ENCODE peak calls at places on chromosomes 12 and 14, in five cellular contexts. One of them, this sample, is unnamed.

GRCh38 chr14:40733206-40733605 is 873.5 kb upstream of the LRFN5 start:
- DNase-seq in K562: no peak
- DNase-seq in IMR-90: no peak
- DNase-seq in SK-N-SH: no peak
- DNase-seq in A549: no peak
- DNase-seq in this sample: no peak

GRCh38 chr14:95056476-95056875 is 100.9 kb downstream of the DICER1 start:
- DNase-seq in K562: no peak
- DNase-seq in A549: no peak
- DNase-seq in SK-N-SH: no peak
- DNase-seq in IMR-90: no peak
- DNase-seq in this sample: no peak

GRCh38 chr12:3275171-3276041 is 198.2 kb downstream of the TSPAN9 start:
- DNase-seq in SK-N-SH: peak
- DNase-seq in IMR-90: peak
- DNase-seq in K562: peak
- DNase-seq in A549: peak
- DNase-seq in this sample: no peak

GRCh38 chr14:99571303-99571986 is 32.6 kb downstream of the CCDC85C start:
- DNase-seq in IMR-90: no peak
- DNase-seq in SK-N-SH: no peak
- DNase-seq in K562: no peak
- DNase-seq in A549: no peak
- DNase-seq in this sample: no peak

GRCh38 chr12:116346222-116346621 is 68.7 kb upstream of the MED13L start:
- DNase-seq in K562: peak
- DNase-seq in IMR-90: no peak
- DNase-seq in A549: no peak
- DNase-seq in SK-N-SH: peak
- DNase-seq in this sample: no peak

GRCh38 chr14:37623552-37623951 is 28.1 kb downstream of the TTC6 start:
- DNase-seq in K562: no peak
- DNase-seq in A549: peak
- DNase-seq in IMR-90: peak
- DNase-seq in SK-N-SH: no peak
- DNase-seq in this sample: no peak

GRCh38 chr12:87363497-87364084 is 665.6 kb downstream of the C12orf50 start:
- DNase-seq in IMR-90: no peak
- DNase-seq in SK-N-SH: no peak
- DNase-seq in K562: no peak
- DNase-seq in A549: no peak
- DNase-seq in this sample: no peak

GRCh38 chr14:95044463-95045254 is 112.7 kb downstream of the DICER1 start:
- DNase-seq in SK-N-SH: no peak
- DNase-seq in A549: no peak
- DNase-seq in IMR-90: no peak
- DNase-seq in K562: peak
- DNase-seq in this sample: no peak

GRCh38 chr14:90424686-90425255 is 27.9 kb downstream of the CALM1 start:
- DNase-seq in IMR-90: no peak
- DNase-seq in SK-N-SH: no peak
- DNase-seq in A549: no peak
- DNase-seq in K562: no peak
- DNase-seq in this sample: no peak

GRCh38 chr12:131915000-131915689 is 13.9 kb upstream of the PUS1 start:
- DNase-seq in K562: no peak
- DNase-seq in IMR-90: no peak
- DNase-seq in A549: no peak
- DNase-seq in SK-N-SH: no peak
- DNase-seq in this sample: no peak

GRCh38 chr12:1533602-1534304 is 60.6 kb downstream of the FBXL14 start:
- DNase-seq in IMR-90: peak
- DNase-seq in SK-N-SH: no peak
- DNase-seq in A549: no peak
- DNase-seq in K562: no peak
- DNase-seq in this sample: peak
- TF ChIP-seq RCOR1 in IMR-90: no peak
- TF ChIP-seq RCOR1 in SK-N-SH: no peak
- TF ChIP-seq RCOR1 in A549: no peak
- TF ChIP-seq RCOR1 in K562: no peak
- TF ChIP-seq RCOR1 in this sample: no peak

GRCh38 chr12:104784592-104784991 is 173.5 kb downstream of the SLC41A2 start:
- DNase-seq in SK-N-SH: no peak
- DNase-seq in K562: no peak
- DNase-seq in IMR-90: peak
- DNase-seq in A549: no peak
- DNase-seq in this sample: no peak
- TF ChIP-seq RCOR1 in SK-N-SH: no peak
- TF ChIP-seq RCOR1 in K562: no peak
- TF ChIP-seq RCOR1 in IMR-90: no peak
- TF ChIP-seq RCOR1 in A549: no peak
- TF ChIP-seq RCOR1 in this sample: no peak

GRCh38 chr14:28321475-28322244 is 444.9 kb upstream of the FOXG1 start:
- DNase-seq in SK-N-SH: no peak
- DNase-seq in K562: no peak
- DNase-seq in A549: peak
- DNase-seq in IMR-90: no peak
- DNase-seq in this sample: no peak

GRCh38 chr14:28323951-28324741 is 442.4 kb upstream of the FOXG1 start:
- DNase-seq in A549: no peak
- DNase-seq in IMR-90: no peak
- DNase-seq in K562: no peak
- DNase-seq in SK-N-SH: no peak
- DNase-seq in this sample: no peak
- TF ChIP-seq RCOR1 in A549: no peak
- TF ChIP-seq RCOR1 in IMR-90: no peak
- TF ChIP-seq RCOR1 in K562: no peak
- TF ChIP-seq RCOR1 in SK-N-SH: no peak
- TF ChIP-seq RCOR1 in this sample: no peak

DNA sequence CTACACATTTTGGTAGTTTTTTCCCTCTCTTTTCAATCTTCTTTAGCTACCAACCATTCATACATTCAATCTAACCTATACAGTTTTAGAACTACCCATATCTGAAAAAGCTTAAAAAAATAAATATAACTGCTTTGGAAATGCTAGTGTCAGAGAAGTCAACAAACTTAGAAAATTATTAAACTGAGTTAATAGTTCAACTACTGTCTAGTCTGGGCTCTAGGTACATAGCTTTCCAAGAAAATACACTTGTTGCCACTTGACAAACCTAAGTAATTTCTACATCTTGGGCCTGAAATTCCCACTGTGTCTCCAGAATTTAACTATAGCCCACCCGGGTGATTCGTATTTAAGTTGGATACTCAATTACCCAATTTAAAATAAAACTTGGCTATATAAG is 22.1 kb downstream of the GTF2A1 start:
- DNase-seq in A549: no peak
- DNase-seq in SK-N-SH: no peak
- DNase-seq in IMR-90: no peak
- DNase-seq in K562: no peak
- DNase-seq in this sample: no peak
- TF ChIP-seq RCOR1 in A549: no peak
- TF ChIP-seq RCOR1 in SK-N-SH: no peak
- TF ChIP-seq RCOR1 in IMR-90: no peak
- TF ChIP-seq RCOR1 in K562: no peak
- TF ChIP-seq RCOR1 in this sample: no peak

GRCh38 chr12:45355750-45356149 is 139.9 kb downstream of the ANO6 start:
- DNase-seq in IMR-90: peak
- DNase-seq in SK-N-SH: no peak
- DNase-seq in A549: peak
- DNase-seq in K562: peak
- DNase-seq in this sample: no peak

GRCh38 chr12:45356822-45357546 is 141.1 kb downstream of the ANO6 start:
- DNase-seq in K562: no peak
- DNase-seq in A549: no peak
- DNase-seq in SK-N-SH: no peak
- DNase-seq in IMR-90: no peak
- DNase-seq in this sample: no peak

GRCh38 chr12:45353944-45354343 is 138.0 kb downstream of the ANO6 start:
- DNase-seq in IMR-90: no peak
- DNase-seq in SK-N-SH: no peak
- DNase-seq in K562: no peak
- DNase-seq in A549: no peak
- DNase-seq in this sample: no peak

GRCh38 chr12:45354399-45354798 is 138.5 kb downstream of the ANO6 start:
- DNase-seq in IMR-90: no peak
- DNase-seq in A549: peak
- DNase-seq in SK-N-SH: no peak
- DNase-seq in K562: no peak
- DNase-seq in this sample: peak

GRCh38 chr12:45357547-45358417 is 141.9 kb downstream of the ANO6 start:
- DNase-seq in A549: no peak
- DNase-seq in SK-N-SH: peak
- DNase-seq in IMR-90: no peak
- DNase-seq in K562: no peak
- DNase-seq in this sample: no peak
- TF ChIP-seq RCOR1 in A549: no peak
- TF ChIP-seq RCOR1 in SK-N-SH: peak
- TF ChIP-seq RCOR1 in IMR-90: no peak
- TF ChIP-seq RCOR1 in K562: no peak
- TF ChIP-seq RCOR1 in this sample: no peak

DNA sequence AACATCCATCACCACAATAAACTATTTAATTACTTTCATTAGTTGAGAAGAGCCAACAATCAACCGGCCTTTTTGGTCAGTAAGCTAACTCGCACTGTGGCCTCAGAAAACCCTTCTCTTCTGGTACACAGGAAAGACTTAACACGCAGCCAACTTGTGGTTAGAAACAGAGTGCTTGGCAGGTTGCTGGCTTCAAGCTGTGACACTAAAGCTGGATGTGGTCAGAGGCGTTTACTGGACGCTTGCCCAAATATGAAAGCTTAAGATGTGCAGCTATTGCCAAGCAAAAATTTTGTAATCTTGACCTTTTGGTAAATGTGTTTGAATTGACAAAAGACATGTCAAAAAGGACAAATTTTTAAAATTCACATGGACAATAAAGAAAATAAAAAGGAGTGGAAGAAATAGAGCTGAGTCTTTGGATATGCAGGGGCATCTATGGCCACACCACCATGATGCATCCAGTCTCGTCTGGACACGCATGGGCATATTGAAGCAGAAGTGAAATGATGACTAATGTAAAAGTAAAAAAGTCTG is 2.6 kb upstream of the KLRK1 start:
- DNase-seq in SK-N-SH: no peak
- DNase-seq in IMR-90: peak
- DNase-seq in A549: peak
- DNase-seq in K562: no peak
- DNase-seq in this sample: peak
- TF ChIP-seq RCOR1 in SK-N-SH: no peak
- TF ChIP-seq RCOR1 in IMR-90: no peak
- TF ChIP-seq RCOR1 in A549: no peak
- TF ChIP-seq RCOR1 in K562: no peak
- TF ChIP-seq RCOR1 in this sample: no peak

DNA sequence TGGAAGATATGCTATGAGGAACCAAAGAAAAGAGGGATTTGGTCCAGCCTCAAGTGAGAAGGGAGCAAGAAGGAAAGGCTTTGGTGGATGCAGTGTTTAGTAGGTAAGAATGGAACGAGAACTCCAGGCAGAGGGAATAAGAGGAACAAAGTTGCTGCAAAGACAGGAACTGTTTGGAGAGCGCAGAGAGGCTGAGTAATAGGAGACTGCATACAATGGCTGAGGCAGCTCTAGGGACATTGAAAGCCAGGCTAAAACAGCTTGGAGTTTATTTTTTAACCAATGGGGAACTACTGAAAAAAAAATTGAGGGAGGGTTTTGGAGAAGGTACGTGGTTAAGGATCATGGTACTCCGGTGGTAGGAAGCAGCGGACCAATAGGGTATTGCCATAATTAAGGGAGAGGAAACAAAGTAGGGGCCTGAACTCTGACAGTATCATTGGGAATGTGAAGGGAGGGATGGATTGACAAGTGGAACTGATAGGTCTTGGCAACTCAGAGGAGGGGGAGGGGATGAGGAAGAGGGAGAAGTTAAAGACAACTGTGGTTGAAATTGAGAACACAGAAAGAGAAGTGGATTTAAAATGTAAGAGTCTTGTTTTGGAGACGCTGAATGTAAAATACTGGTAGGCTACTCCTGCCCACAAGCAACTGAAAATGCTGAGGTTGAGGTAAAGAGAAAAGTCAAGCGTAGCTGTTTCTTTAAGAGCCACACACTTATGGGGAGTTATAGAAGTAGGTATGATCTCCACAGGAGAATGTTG is 4.8 kb downstream of the ASCL4 start:
- DNase-seq in IMR-90: no peak
- DNase-seq in A549: no peak
- DNase-seq in K562: no peak
- DNase-seq in SK-N-SH: no peak
- DNase-seq in this sample: peak
- TF ChIP-seq RCOR1 in IMR-90: no peak
- TF ChIP-seq RCOR1 in A549: no peak
- TF ChIP-seq RCOR1 in K562: no peak
- TF ChIP-seq RCOR1 in SK-N-SH: no peak
- TF ChIP-seq RCOR1 in this sample: no peak

GRCh38 chr12:46779879-46780278 is 45.9 kb downstream of the SLC38A4 start:
- DNase-seq in IMR-90: no peak
- DNase-seq in SK-N-SH: no peak
- DNase-seq in A549: no peak
- DNase-seq in K562: no peak
- DNase-seq in this sample: no peak

GRCh38 chr12:46785413-46785812 is 40.4 kb downstream of the SLC38A4 start:
- DNase-seq in SK-N-SH: no peak
- DNase-seq in IMR-90: no peak
- DNase-seq in K562: no peak
- DNase-seq in A549: no peak
- DNase-seq in this sample: no peak

GRCh38 chr12:46787496-46788055 is 38.2 kb downstream of the SLC38A4 start:
- DNase-seq in K562: no peak
- DNase-seq in IMR-90: no peak
- DNase-seq in SK-N-SH: no peak
- DNase-seq in A549: no peak
- DNase-seq in this sample: no peak

GRCh38 chr12:46786774-46787173 is 39.0 kb downstream of the SLC38A4 start:
- DNase-seq in K562: no peak
- DNase-seq in IMR-90: peak
- DNase-seq in SK-N-SH: no peak
- DNase-seq in A549: peak
- DNase-seq in this sample: no peak

GRCh38 chr12:46783881-46784280 is 41.9 kb downstream of the SLC38A4 start:
- DNase-seq in SK-N-SH: no peak
- DNase-seq in IMR-90: peak
- DNase-seq in K562: no peak
- DNase-seq in A549: no peak
- DNase-seq in this sample: no peak
- TF ChIP-seq RCOR1 in SK-N-SH: no peak
- TF ChIP-seq RCOR1 in IMR-90: no peak
- TF ChIP-seq RCOR1 in K562: no peak
- TF ChIP-seq RCOR1 in A549: no peak
- TF ChIP-seq RCOR1 in this sample: no peak